ENCODE peak calls at places on chromosomes 5 and 9, in eight cellular contexts. K is MM.1S, T is tibial artery, M is neuronal stem cell, B is small intestine, Q is left lung, O is endothelial cell of umbilical vein, E is GM12878. Y is an unnamed sample. For H3K4me1, the result is how much of the 10 kb centered on the place peaks cover.

GRCh38 chr9:27487128-27487527 is 37.0 kb upstream of the IFNK start:
- DNase-seq in O (no peak), M (no peak), K (no peak), T (no peak), B (no peak), Q (no peak), E (no peak), Y (no peak)

GRCh38 chr5:62956597-62956996 is 378.0 kb downstream of the LRRC70 start:
- DNase-seq in Q (no peak), T (no peak), B (no peak), O (no peak), K (no peak), E (no peak), M (no peak), Y (no peak)

GRCh38 chr5:24073097-24073496 is 565.7 kb downstream of the PRDM9 start:
- DNase-seq in M (no peak), T (no peak), Q (no peak), B (no peak), O (no peak), E (no peak), K (no peak), Y (no peak)

GRCh38 chr9:90942555-90942954 is 140.9 kb downstream of the SYK start:
- DNase-seq in T (no peak), B (no peak), Q (no peak), O (no peak), K (peak), M (no peak), E (peak), Y (no peak)

GRCh38 chr9:131394464-131395026 is 659 bp downstream of the PRRC2B start:
- DNase-seq in O (peak), T (peak), B (peak), Q (no peak), M (no peak), E (no peak), K (peak), Y (peak)

GRCh38 chr9:120783611-120784047 is 9.6 kb downstream of the FBXW2 start:
- DNase-seq in T (no peak), O (no peak), K (no peak), E (no peak), Q (no peak), B (no peak), M (no peak), Y (no peak)

GRCh38 chr9:16060457-16061129 is 507.8 kb downstream of the CCDC171 start:
- DNase-seq in K (no peak), O (no peak), M (no peak), T (no peak), Q (no peak), B (no peak), E (peak), Y (no peak)

GRCh38 chr5:137613554-137614265 is 114.6 kb upstream of the SPOCK1 start:
- DNase-seq in E (no peak), T (no peak), M (no peak), Q (no peak), K (no peak), B (no peak), O (no peak), Y (no peak)

GRCh38 chr5:175772747-175773533 is 98.4 kb upstream of the CPLX2 start:
- DNase-seq in K (no peak), B (no peak), E (no peak), O (no peak), T (no peak), Q (no peak), M (no peak), Y (no peak)

GRCh38 chr9:94952553-94953373 is 226.3 kb downstream of the AOPEP start:
- DNase-seq in B (no peak), K (peak), M (no peak), Q (no peak), E (peak), T (peak), O (peak), Y (no peak)

GRCh38 chr9:14395300-14396082 is 81.5 kb upstream of the NFIB start:
- DNase-seq in B (peak), Q (no peak), K (no peak), E (no peak), M (no peak), O (no peak), T (no peak), Y (no peak)

GRCh38 chr5:127571314-127571713 is 53.9 kb downstream of the PRRC1 start:
- DNase-seq in T (no peak), B (no peak), Q (no peak), O (no peak), K (no peak), M (no peak), E (no peak), Y (no peak)

GRCh38 chr5:36876389-36876964 is at the start of gene NIPBL:
- DNase-seq in K (peak), M (peak), O (peak), T (peak), E (peak), B (peak), Q (peak), Y (peak)

GRCh38 chr9:112176410-112177010 is 1.4 kb upstream of the SUSD1 start:
- DNase-seq in T (no peak), B (peak), Q (no peak), M (no peak), O (no peak), E (no peak), K (no peak), Y (no peak)

GRCh38 chr5:138610468-138611294 is 35.5 kb upstream of the HSPA9 start:
- DNase-seq in E (no peak), O (no peak), Q (no peak), K (no peak), T (no peak), M (no peak), B (no peak), Y (no peak)

GRCh38 chr9:93676310-93677054 is 100.1 kb downstream of the PHF2 start:
- DNase-seq in E (no peak), T (peak), K (no peak), M (no peak), Q (peak), B (no peak), O (no peak), Y (no peak)

GRCh38 chr5:133996683-133997252 is 8.0 kb downstream of the VDAC1 start:
- DNase-seq in O (no peak), Q (no peak), M (no peak), K (no peak), E (no peak), B (no peak), T (no peak), Y (no peak)

GRCh38 chr5:179494774-179495173 is 55.6 kb upstream of the RUFY1 start:
- DNase-seq in B (no peak), E (no peak), O (no peak), K (no peak), T (no peak), Q (no peak), M (no peak), Y (no peak)

GRCh38 chr9:95071450-95071849 is 246.1 kb downstream of the FANCC start:
- DNase-seq in T (no peak), O (no peak), Q (no peak), E (no peak), B (no peak), K (no peak), M (no peak), Y (no peak)

GRCh38 chr9:128159073-128159783 is 837 bp upstream of the BBLN start:
- DNase-seq in K (peak), Q (no peak), B (peak), M (no peak), E (peak), O (no peak), T (no peak), Y (no peak)

GRCh38 chr5:164203581-164204225 is 698.3 kb downstream of the MAT2B start:
- DNase-seq in B (no peak), K (no peak), T (no peak), O (peak), Q (no peak), M (no peak), E (no peak), Y (no peak)

GRCh38 chr9:130579738-130580463 is 524 bp downstream of the FUBP3 start:
- DNase-seq in B (no peak), M (no peak), K (peak), T (no peak), O (no peak), Q (no peak), E (no peak), Y (peak)

GRCh38 chr9:127926961-127927456 is 3.6 kb downstream of the PIP5KL1 start:
- DNase-seq in E (no peak), Q (no peak), O (no peak), B (no peak), T (no peak), K (no peak), M (no peak), Y (no peak)

GRCh38 chr5:74122175-74122574 is 496.2 kb downstream of the ARHGEF28 start:
- DNase-seq in B (no peak), O (peak), M (no peak), T (no peak), Q (no peak), E (no peak), K (no peak), Y (no peak)

GRCh38 chr5:60789541-60789940 is 54.5 kb downstream of the ELOVL7 start:
- DNase-seq in M (no peak), K (no peak), B (no peak), O (no peak), T (no peak), E (no peak), Q (no peak), Y (no peak)

GRCh38 chr9:134656334-134657034 is 14.9 kb downstream of the COL5A1 start:
- DNase-seq in O (no peak), T (no peak), M (no peak), E (no peak), K (no peak), Q (no peak), B (no peak), Y (no peak)

GRCh38 chr9:121023064-121023463 is 27.0 kb downstream of the C5 start:
- DNase-seq in O (no peak), T (no peak), B (no peak), Q (no peak), E (no peak), M (no peak), K (no peak), Y (no peak)

GRCh38 chr9:93466416-93467061 is 13.2 kb upstream of the FAM120AOS start:
- DNase-seq in Q (no peak), O (no peak), T (no peak), M (no peak), B (no peak), K (no peak), E (no peak), Y (no peak)

GRCh38 chr5:117359895-117360294 is 785.3 kb upstream of the SEMA6A start:
- DNase-seq in M (no peak), E (no peak), B (no peak), O (no peak), T (no peak), Q (no peak), K (no peak), Y (no peak)

GRCh38 chr9:86503926-86504325 is 149.7 kb upstream of the TUT7 start:
- DNase-seq in B (no peak), O (no peak), K (no peak), M (no peak), E (no peak), T (no peak), Q (no peak), Y (no peak)

GRCh38 chr9:72338631-72339030 is 26.4 kb downstream of the ZFAND5 start:
- DNase-seq in T (no peak), Q (no peak), O (no peak), M (no peak), K (no peak), B (no peak), E (no peak), Y (no peak)

GRCh38 chr9:2686884-2687283 is 30.4 kb upstream of the KCNV2 start:
- DNase-seq in T (no peak), B (no peak), M (no peak), Q (no peak), K (no peak), O (no peak), E (no peak), Y (no peak)

GRCh38 chr9:93061791-93062299 is 3.3 kb downstream of the SUSD3 start:
- DNase-seq in B (peak), M (no peak), O (no peak), E (peak), K (peak), Q (no peak), T (no peak), Y (no peak)

GRCh38 chr5:39205550-39205949 is 13.8 kb downstream of the FYB1 start:
- DNase-seq in B (no peak), T (no peak), Q (no peak), K (no peak), O (no peak), E (no peak), M (no peak), Y (no peak)

GRCh38 chr5:132657676-132658382 is at the start of gene IL13:
- DNase-seq in K (no peak), B (no peak), T (no peak), M (no peak), Q (no peak), O (no peak), E (no peak), Y (no peak)

GRCh38 chr5:90590-91547 is 1.1 kb upstream of the PLEKHG4B start:
- DNase-seq in Q (no peak), O (no peak), K (no peak), T (peak), E (no peak), M (no peak), B (no peak), Y (no peak)

GRCh38 chr5:140548300-140548688 is 832 bp downstream of the EIF4EBP3 start:
- DNase-seq in Q (no peak), O (no peak), B (peak), M (no peak), T (no peak), K (no peak), E (no peak), Y (no peak)
- H3K4me3 ChIP-seq in Q (peak), O (no peak), B (peak), M (no peak), T (peak), K (no peak), E (peak), Y (peak)

DNA sequence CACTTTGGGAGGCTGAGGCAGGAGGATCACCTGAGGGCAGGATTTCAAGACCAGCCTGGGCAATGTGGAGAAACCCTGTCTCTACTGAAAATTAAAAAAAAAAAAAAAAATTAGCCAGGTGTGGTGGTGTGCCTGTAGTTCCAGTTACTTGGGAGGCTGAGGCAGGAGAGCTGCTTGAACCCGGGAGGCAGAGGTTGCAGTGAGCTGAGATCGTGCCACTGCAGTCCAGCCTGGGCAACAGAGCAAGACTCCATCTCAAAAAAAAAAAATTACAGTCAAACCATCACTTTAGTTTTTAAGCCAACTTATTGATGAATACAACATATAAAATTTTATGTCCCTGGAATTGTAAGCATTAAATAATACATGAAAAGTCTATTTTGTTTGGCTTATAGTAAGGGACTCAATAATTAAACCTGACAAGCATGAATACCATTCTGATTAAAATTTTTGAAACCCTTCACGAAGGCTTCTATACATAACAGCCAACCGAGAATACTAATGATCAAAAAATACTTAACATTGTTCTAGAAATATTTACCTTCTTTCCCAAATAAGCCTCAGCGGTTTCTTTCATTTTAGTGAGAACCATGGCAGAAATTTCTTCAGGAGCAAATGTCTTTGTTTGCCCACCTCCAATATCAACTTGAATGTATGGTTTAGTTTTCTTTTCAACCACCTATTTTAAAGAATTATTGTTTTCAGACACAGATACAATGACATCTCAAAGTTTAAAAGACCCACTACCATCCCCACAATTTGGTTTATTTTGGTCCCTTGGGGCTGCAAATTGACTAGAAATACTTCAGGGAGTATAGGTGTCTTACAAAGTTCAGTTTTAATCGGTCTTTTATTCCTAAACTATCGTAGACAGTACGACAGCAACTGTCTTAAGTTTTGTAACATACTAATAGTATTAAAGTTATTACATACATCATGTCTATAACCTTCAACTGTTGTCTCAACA is 1.2 kb downstream of the HSPA5 start:
- DNase-seq in M (no peak), T (no peak), K (no peak), B (no peak), E (no peak), O (no peak), Q (no peak), Y (no peak)
- H3K4me1 ChIP-seq in M (under half), T (half or more), K (under half), B (under half), E (under half), O (under half), Q (under half), Y (half or more)

DNA sequence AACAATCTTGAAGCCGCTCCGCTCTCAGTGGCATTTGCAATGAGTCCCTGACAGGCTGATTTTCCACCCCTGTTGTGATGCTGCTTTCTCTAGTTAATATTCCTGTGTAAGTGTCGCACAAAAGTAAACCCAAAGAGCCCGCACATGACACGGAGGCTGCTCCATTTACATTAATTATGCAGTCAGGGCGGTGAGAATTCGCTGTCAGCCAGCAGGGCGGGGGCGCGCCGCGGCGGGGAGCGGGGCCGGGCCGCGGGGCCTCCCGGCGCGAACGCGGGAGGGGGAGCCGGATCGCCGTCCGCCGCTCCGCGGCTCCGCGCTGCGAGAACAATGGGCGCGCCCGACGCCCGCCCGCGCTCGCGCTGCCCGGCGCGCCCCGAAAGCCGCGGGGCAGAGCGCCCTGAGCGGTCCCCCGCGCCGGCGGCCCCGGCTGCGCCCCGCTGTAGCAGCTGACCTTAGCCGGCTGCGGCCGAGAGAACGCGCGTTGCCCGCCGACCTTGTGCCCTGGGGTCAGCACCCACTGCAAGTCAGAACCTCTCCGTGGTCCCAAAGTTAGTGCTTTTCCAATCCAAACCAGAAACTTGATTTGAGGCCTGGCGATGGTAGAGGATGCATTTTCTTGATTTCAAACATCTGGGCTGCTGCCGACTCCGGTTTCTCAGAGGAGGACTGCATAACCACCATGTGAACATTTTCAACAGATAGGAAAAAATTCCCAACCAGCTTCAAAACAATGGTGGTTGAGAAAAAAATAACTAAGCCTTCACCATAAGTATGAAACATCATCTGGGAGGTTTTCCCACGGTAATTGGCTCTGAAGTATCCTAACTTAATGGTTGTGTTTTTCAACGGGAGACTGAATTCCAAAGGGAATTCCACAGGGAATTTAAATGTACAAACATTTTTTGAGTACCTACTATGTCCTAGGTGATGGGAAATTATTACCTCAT is 142.6 kb downstream of the PBX3 start:
- DNase-seq in E (no peak), Q (peak), T (no peak), M (peak), B (peak), O (peak), K (no peak), Y (peak)
- H3K4me3 ChIP-seq in E (peak), Q (peak), T (peak), M (peak), B (peak), O (peak), K (no peak), Y (peak)

GRCh38 chr9:129489838-129490582 is 130.9 kb downstream of the C9orf50 start:
- DNase-seq in Q (no peak), M (no peak), B (no peak), O (no peak), K (no peak), T (peak), E (no peak), Y (no peak)
- H3K4me1 ChIP-seq in Q (under half), M (under half), B (under half), O (under half), K (under half), T (half or more), E (under half), Y (under half)